ENCODE peak calls at places on chromosomes 1 and 21, in five cellular contexts. R is heart right ventricle, P is body of pancreas, F is A549, K is heart left ventricle. X is an unnamed sample.

GRCh38 chr1:2068951-2069350 is 18.7 kb downstream of the PRKCZ start:
- ATAC-seq in F (no peak), P (no peak), K (no peak), R (no peak), X (peak; percentile 10)

GRCh38 chr1:213122514-213122929 is 71.5 kb downstream of the RPS6KC1 start:
- ATAC-seq in K (no peak), P (no peak), R (no peak), F (no peak), X (no peak)

GRCh38 chr1:38964140-38964548 is 22.5 kb upstream of the RHBDL2 start:
- ATAC-seq in F (peak; percentile 96), K (no peak), R (no peak), P (no peak), X (no peak)

GRCh38 chr1:40820251-40820797 is 36.7 kb downstream of the KCNQ4 start:
- ATAC-seq in K (no peak), F (no peak), P (no peak), R (no peak), X (no peak)

GRCh38 chr1:92482665-92483441 is 3.9 kb downstream of the GFI1 start:
- ATAC-seq in R (no peak), P (no peak), F (no peak), K (no peak), X (no peak)

GRCh38 chr1:941027-941587 is 17.4 kb downstream of the SAMD11 start:
- ATAC-seq in P (no peak), K (no peak), R (no peak), F (no peak), X (no peak)

GRCh38 chr1:170583186-170583585 is 51.2 kb downstream of the GORAB start:
- ATAC-seq in P (no peak), R (no peak), F (peak; percentile 34), K (no peak), X (no peak)

GRCh38 chr1:205275133-205275532 is 46.4 kb downstream of the NUAK2 start:
- ATAC-seq in K (no peak), P (peak; percentile 77), F (no peak), R (no peak), X (no peak)

GRCh38 chr1:87511449-87511848 is 182.8 kb downstream of the LMO4 start:
- ATAC-seq in P (no peak), F (no peak), R (no peak), K (no peak), X (no peak)

GRCh38 chr1:40310129-40310461 is 7.0 kb downstream of the COL9A2 start:
- ATAC-seq in F (no peak), R (no peak), K (no peak), P (no peak), X (no peak)

GRCh38 chr1:204442376-204443259 is 31.0 kb upstream of the PPP1R15B start:
- ATAC-seq in P (no peak), R (no peak), F (no peak), K (no peak), X (no peak)

GRCh38 chr21:34022557-34023335 is 50.6 kb upstream of the MRPS6 start:
- ATAC-seq in F (no peak), K (no peak), P (no peak), R (no peak), X (peak; percentile 31)

GRCh38 chr21:33642027-33642895 is at the start of gene ITSN1:
- ATAC-seq in F (peak; percentile 86), K (peak; percentile 98), P (peak; percentile 91), R (peak; percentile 96), X (peak; percentile 95)

GRCh38 chr1:36751525-36751924 is 268.8 kb upstream of the CSF3R start:
- ATAC-seq in F (peak; percentile 19), K (no peak), R (no peak), P (no peak), X (no peak)

GRCh38 chr1:15765495-15766194 is 7.0 kb downstream of the FBLIM1 start:
- ATAC-seq in F (peak; percentile 23), P (peak; percentile 11), K (no peak), R (no peak), X (no peak)

GRCh38 chr1:55164906-55165305 is 50.3 kb downstream of the USP24 start:
- ATAC-seq in F (no peak), R (no peak), P (no peak), K (no peak), X (no peak)

GRCh38 chr1:208465266-208465665 is 221.1 kb upstream of the PLXNA2 start:
- ATAC-seq in R (no peak), P (no peak), K (no peak), F (no peak), X (no peak)

GRCh38 chr1:91736999-91737615 is 148.8 kb downstream of the TGFBR3 start:
- ATAC-seq in P (peak; percentile 83), K (peak; percentile 50), R (peak; percentile 64), F (peak; percentile 96), X (peak; percentile 88)

GRCh38 chr1:176766779-176767178 is 303.8 kb downstream of the PAPPA2 start:
- ATAC-seq in P (no peak), F (no peak), K (no peak), R (no peak), X (no peak)

GRCh38 chr1:68384872-68385390 is 64.8 kb downstream of the RPE65 start:
- ATAC-seq in F (no peak), K (peak; percentile 63), R (peak; percentile 82), P (no peak), X (no peak)

GRCh38 chr1:203592728-203593127 is 33.9 kb upstream of the ATP2B4 start:
- ATAC-seq in P (no peak), R (no peak), K (no peak), F (no peak), X (peak; percentile 55)

GRCh38 chr1:39632491-39633417 is 6.7 kb downstream of the HEYL start:
- ATAC-seq in R (peak; percentile 57), P (peak; percentile 86), F (no peak), K (peak; percentile 36), X (peak; percentile 88)

GRCh38 chr1:6006882-6007281 is 14.7 kb upstream of the NPHP4 start:
- ATAC-seq in F (no peak), P (no peak), R (peak; percentile 60), K (peak; percentile 60), X (no peak)

GRCh38 chr1:171207377-171207776 is 22.3 kb downstream of the FMO2 start:
- ATAC-seq in K (no peak), F (no peak), R (no peak), P (no peak), X (no peak)

GRCh38 chr1:217590598-217590997 is 40.3 kb downstream of the GPATCH2 start:
- ATAC-seq in K (no peak), F (no peak), R (no peak), P (no peak), X (no peak)

GRCh38 chr1:40877681-40878080 is 15.5 kb upstream of the CITED4 start:
- ATAC-seq in F (peak; percentile 62), R (peak; percentile 66), P (peak; percentile 77), K (no peak), X (peak; percentile 74)

GRCh38 chr1:53653631-53654030 is 85.3 kb downstream of the GLIS1 start:
- ATAC-seq in P (no peak), K (no peak), R (no peak), F (no peak), X (no peak)

GRCh38 chr21:34511154-34511553 is 856 bp downstream of the KCNE1 start:
- ATAC-seq in K (peak; percentile 6), F (no peak), P (no peak), R (peak; percentile 22), X (no peak)

GRCh38 chr1:26029864-26030481 is 8.4 kb downstream of the EXTL1 start:
- ATAC-seq in K (no peak), R (no peak), P (no peak), F (no peak), X (no peak)

GRCh38 chr1:231417503-231417902 is 4.6 kb downstream of the EGLN1 start:
- ATAC-seq in K (no peak), P (no peak), R (no peak), F (no peak), X (no peak)

GRCh38 chr1:38138498-38139233 is 92.1 kb upstream of the POU3F1 start:
- ATAC-seq in R (peak; percentile 99), P (peak; percentile 88), F (peak; percentile 92), K (peak; percentile 95), X (peak; percentile 93)

GRCh38 chr1:37723072-37723389 is 30.7 kb downstream of the CDCA8 start:
- ATAC-seq in K (no peak), R (no peak), F (no peak), P (no peak), X (no peak)

DNA sequence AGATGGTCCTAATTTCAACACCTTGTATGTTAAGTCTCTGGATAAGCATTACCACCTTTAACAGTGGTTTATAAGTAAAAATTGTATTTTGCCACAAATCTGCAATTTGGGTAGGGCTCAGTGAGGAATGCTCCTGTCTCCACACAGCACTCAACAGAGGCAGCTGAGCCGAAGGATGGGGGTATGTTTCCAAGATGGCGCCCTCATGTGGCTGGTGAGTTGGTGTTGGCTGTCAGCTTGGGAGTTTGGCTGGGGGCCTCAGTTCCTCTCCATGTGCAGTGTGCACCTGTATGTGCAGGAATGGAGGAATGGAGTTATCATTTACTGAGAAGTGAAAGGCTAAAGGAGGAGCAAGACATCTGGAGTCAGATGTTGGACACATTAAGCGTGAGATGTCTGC is 136.8 kb downstream of the GABPA start:
- ATAC-seq in F (no peak), R (no peak), P (no peak), K (no peak), X (no peak)
- TF ChIP-seq CTCF in F (no peak), R (no peak), P (no peak), K (no peak), X (no peak)

GRCh38 chr1:220335668-220336067 is 63.4 kb upstream of the RAB3GAP2 start:
- ATAC-seq in K (no peak), F (no peak), P (peak; percentile 90), R (no peak), X (no peak)

GRCh38 chr1:220338759-220339158 is 66.5 kb upstream of the RAB3GAP2 start:
- ATAC-seq in K (no peak), F (no peak), P (no peak), R (no peak), X (no peak)

GRCh38 chr1:220342853-220343252 is 70.6 kb upstream of the RAB3GAP2 start:
- ATAC-seq in R (no peak), F (no peak), K (no peak), P (no peak), X (no peak)

GRCh38 chr1:220336391-220337065 is 64.3 kb upstream of the RAB3GAP2 start:
- ATAC-seq in F (no peak), K (no peak), P (no peak), R (no peak), X (no peak)

GRCh38 chr1:220339581-220339980 is 67.3 kb upstream of the RAB3GAP2 start:
- ATAC-seq in P (no peak), R (no peak), F (no peak), K (no peak), X (no peak)
- TF ChIP-seq CTCF in P (no peak), R (peak; percentile 19), F (no peak), K (peak; percentile 16), X (no peak)

GRCh38 chr1:191752342-191752741 is 405.9 kb upstream of the RGS18 start:
- ATAC-seq in R (no peak), P (no peak), K (no peak), F (no peak), X (no peak)
- TF ChIP-seq CTCF in R (no peak), P (no peak), K (no peak), F (no peak), X (no peak)

GRCh38 chr1:119380983-119381662 is 12.5 kb downstream of the HAO2 start:
- ATAC-seq in P (no peak), K (no peak), F (no peak), R (no peak), X (no peak)
- TF ChIP-seq CTCF in P (no peak), K (no peak), F (no peak), R (no peak), X (no peak)